ENCODE peak calls at places on chromosome 13, in four cellular contexts. G, D, M and Z are unnamed samples.

GRCh38 chr13:102369303-102369702 is 32.5 kb downstream of the FGF14 start:
- DNase-seq in G (no peak), D (no peak), M (no peak), Z (no peak)

GRCh38 chr13:45658586-45659235 is 43.2 kb upstream of the ERICH6B start:
- DNase-seq in G (no peak), D (no peak), M (no peak), Z (no peak)

GRCh38 chr13:46389985-46390384 is 2.9 kb upstream of the RUBCNL start:
- DNase-seq in G (peak; percentile 23), D (no peak), M (no peak), Z (peak; percentile 41)

GRCh38 chr13:31023126-31023525 is 90.7 kb downstream of the TEX26 start:
- DNase-seq in G (no peak), D (no peak), M (no peak), Z (peak; percentile 12)

GRCh38 chr13:43006893-43007631 is 15.0 kb upstream of the EPSTI1 start:
- DNase-seq in G (no peak), D (no peak), M (no peak), Z (peak; percentile 95)

GRCh38 chr13:31192306-31192705 is 7.5 kb upstream of the B3GLCT start:
- DNase-seq in G (no peak), D (no peak), M (no peak), Z (no peak)

GRCh38 chr13:99150575-99151370 is 49.9 kb upstream of the UBAC2 start:
- DNase-seq in G (no peak), D (no peak), M (no peak), Z (peak; percentile 36)

GRCh38 chr13:101140936-101141335 is 275.4 kb downstream of the NALCN start:
- DNase-seq in G (no peak), D (no peak), M (no peak), Z (no peak)

GRCh38 chr13:20566424-20566916 is 487 bp upstream of the IFT88 start:
- DNase-seq in G (peak; percentile 32), D (no peak), M (no peak), Z (no peak)

GRCh38 chr13:69579351-69579750 is 528.3 kb upstream of the ATXN8OS start:
- DNase-seq in G (no peak), D (no peak), M (no peak), Z (no peak)

GRCh38 chr13:19910336-19911072 is 47.1 kb upstream of the ZMYM5 start:
- DNase-seq in G (no peak), D (no peak), M (no peak), Z (no peak)

GRCh38 chr13:59532405-59532804 is 631.3 kb downstream of the DIAPH3 start:
- DNase-seq in G (no peak), D (no peak), M (no peak), Z (no peak)

GRCh38 chr13:46121597-46122163 is 16.8 kb upstream of the CPB2 start:
- DNase-seq in G (no peak), D (no peak), M (no peak), Z (no peak)

GRCh38 chr13:65597839-65598818 is 1632.0 kb downstream of the PCDH9 start:
- DNase-seq in G (no peak), D (no peak), M (no peak), Z (no peak)

GRCh38 chr13:26024558-26024957 is 27.3 kb downstream of the SHISA2 start:
- DNase-seq in G (no peak), D (no peak), M (no peak), Z (peak; percentile 59)

GRCh38 chr13:26707122-26708006 is 53.2 kb downstream of the GPR12 start:
- DNase-seq in G (peak; percentile 41), D (peak; percentile 75), M (no peak), Z (peak; percentile 28)

GRCh38 chr13:113630804-113631203 is 27.2 kb downstream of the ATP4B start:
- DNase-seq in G (no peak), D (no peak), M (peak; percentile 3), Z (no peak)

GRCh38 chr13:98476538-98476966 is 100.4 kb downstream of the STK24 start:
- DNase-seq in G (no peak), D (no peak), M (no peak), Z (no peak)

GRCh38 chr13:97249093-97249787 is 27.1 kb downstream of the MBNL2 start:
- DNase-seq in G (no peak), D (no peak), M (no peak), Z (no peak)

GRCh38 chr13:112783135-112783945 is 93.5 kb downstream of the ATP11A start:
- DNase-seq in G (no peak), D (no peak), M (no peak), Z (no peak)

GRCh38 chr13:73216381-73216831 is 157.6 kb downstream of the KLF5 start:
- DNase-seq in G (no peak), D (no peak), M (no peak), Z (peak; percentile 9)

GRCh38 chr13:54162069-54162468 is 1133.5 kb downstream of the OLFM4 start:
- DNase-seq in G (no peak), D (no peak), M (no peak), Z (no peak)

GRCh38 chr13:51249254-51249653 is 27.1 kb downstream of the FAM124A start:
- DNase-seq in G (no peak), D (peak; percentile 45), M (no peak), Z (no peak)

GRCh38 chr13:30031488-30031887 is 181.1 kb upstream of the UBL3 start:
- DNase-seq in G (no peak), D (no peak), M (no peak), Z (no peak)

GRCh38 chr13:50319603-50320296 is 304.5 kb downstream of the KCNRG start:
- DNase-seq in G (no peak), D (no peak), M (no peak), Z (no peak)

GRCh38 chr13:37811441-37811840 is 58.1 kb downstream of the TRPC4 start:
- DNase-seq in G (no peak), D (no peak), M (no peak), Z (no peak)